ENCODE peak calls at places on chromosomes 11 and 22, in six cellular contexts. One of them, this sample, is unnamed.

GRCh38 chr11:17845431-17845881 is 110.9 kb downstream of the KCNC1 start:
- DNase-seq in stimulated activated CD4-positive, alpha-beta T cell treated with anti-CD3 and anti-CD28 coated beads, Interleukin-12 subunit alpha, Interleukin-12 subunit beta, amount 100 ng/mL, for 4 hours: no peak
- DNase-seq in T follicular helper cell: no peak
- DNase-seq in RWPE2: no peak
- DNase-seq in cardiac fibroblast: peak
- DNase-seq in CD4-positive, alpha-beta T cell: no peak
- DNase-seq in this sample: peak

GRCh38 chr11:92770419-92770818 is 199.0 kb upstream of the MTNR1B start:
- DNase-seq in stimulated activated CD4-positive, alpha-beta T cell treated with anti-CD3 and anti-CD28 coated beads, Interleukin-12 subunit alpha, Interleukin-12 subunit beta, amount 100 ng/mL, for 4 hours: no peak
- DNase-seq in T follicular helper cell: no peak
- DNase-seq in RWPE2: no peak
- DNase-seq in cardiac fibroblast: no peak
- DNase-seq in CD4-positive, alpha-beta T cell: no peak
- DNase-seq in this sample: no peak

GRCh38 chr11:9535189-9535781 is 38.2 kb upstream of the WEE1 start:
- DNase-seq in stimulated activated CD4-positive, alpha-beta T cell treated with anti-CD3 and anti-CD28 coated beads, Interleukin-12 subunit alpha, Interleukin-12 subunit beta, amount 100 ng/mL, for 4 hours: peak
- DNase-seq in T follicular helper cell: peak
- DNase-seq in RWPE2: no peak
- DNase-seq in cardiac fibroblast: peak
- DNase-seq in CD4-positive, alpha-beta T cell: peak
- DNase-seq in this sample: peak

GRCh38 chr11:64763804-64764611 is 4.2 kb upstream of the PYGM start:
- DNase-seq in stimulated activated CD4-positive, alpha-beta T cell treated with anti-CD3 and anti-CD28 coated beads, Interleukin-12 subunit alpha, Interleukin-12 subunit beta, amount 100 ng/mL, for 4 hours: no peak
- DNase-seq in T follicular helper cell: no peak
- DNase-seq in RWPE2: no peak
- DNase-seq in cardiac fibroblast: no peak
- DNase-seq in CD4-positive, alpha-beta T cell: peak
- DNase-seq in this sample: no peak

GRCh38 chr11:128580612-128581011 is 6.7 kb downstream of the ETS1 start:
- DNase-seq in stimulated activated CD4-positive, alpha-beta T cell treated with anti-CD3 and anti-CD28 coated beads, Interleukin-12 subunit alpha, Interleukin-12 subunit beta, amount 100 ng/mL, for 4 hours: no peak
- DNase-seq in T follicular helper cell: no peak
- DNase-seq in RWPE2: no peak
- DNase-seq in cardiac fibroblast: no peak
- DNase-seq in CD4-positive, alpha-beta T cell: no peak
- DNase-seq in this sample: no peak

GRCh38 chr11:67349927-67350465 is 3.4 kb downstream of the POLD4 start:
- DNase-seq in stimulated activated CD4-positive, alpha-beta T cell treated with anti-CD3 and anti-CD28 coated beads, Interleukin-12 subunit alpha, Interleukin-12 subunit beta, amount 100 ng/mL, for 4 hours: no peak
- DNase-seq in T follicular helper cell: no peak
- DNase-seq in RWPE2: no peak
- DNase-seq in cardiac fibroblast: no peak
- DNase-seq in CD4-positive, alpha-beta T cell: no peak
- DNase-seq in this sample: no peak

GRCh38 chr22:36573815-36574350 is 44.9 kb upstream of the EIF3D start:
- DNase-seq in stimulated activated CD4-positive, alpha-beta T cell treated with anti-CD3 and anti-CD28 coated beads, Interleukin-12 subunit alpha, Interleukin-12 subunit beta, amount 100 ng/mL, for 4 hours: no peak
- DNase-seq in T follicular helper cell: no peak
- DNase-seq in RWPE2: no peak
- DNase-seq in cardiac fibroblast: no peak
- DNase-seq in CD4-positive, alpha-beta T cell: no peak
- DNase-seq in this sample: no peak

GRCh38 chr11:49995559-49995958 is 13.2 kb upstream of the OR4C12 start:
- DNase-seq in stimulated activated CD4-positive, alpha-beta T cell treated with anti-CD3 and anti-CD28 coated beads, Interleukin-12 subunit alpha, Interleukin-12 subunit beta, amount 100 ng/mL, for 4 hours: no peak
- DNase-seq in T follicular helper cell: no peak
- DNase-seq in RWPE2: no peak
- DNase-seq in cardiac fibroblast: peak
- DNase-seq in CD4-positive, alpha-beta T cell: peak
- DNase-seq in this sample: peak

GRCh38 chr22:29031236-29031982 is 30.2 kb downstream of the C22orf31 start:
- DNase-seq in stimulated activated CD4-positive, alpha-beta T cell treated with anti-CD3 and anti-CD28 coated beads, Interleukin-12 subunit alpha, Interleukin-12 subunit beta, amount 100 ng/mL, for 4 hours: no peak
- DNase-seq in T follicular helper cell: no peak
- DNase-seq in RWPE2: no peak
- DNase-seq in cardiac fibroblast: peak
- DNase-seq in CD4-positive, alpha-beta T cell: no peak
- DNase-seq in this sample: peak

GRCh38 chr11:27926981-27927481 is 180.9 kb downstream of the KIF18A start:
- DNase-seq in stimulated activated CD4-positive, alpha-beta T cell treated with anti-CD3 and anti-CD28 coated beads, Interleukin-12 subunit alpha, Interleukin-12 subunit beta, amount 100 ng/mL, for 4 hours: no peak
- DNase-seq in T follicular helper cell: no peak
- DNase-seq in RWPE2: no peak
- DNase-seq in cardiac fibroblast: peak
- DNase-seq in CD4-positive, alpha-beta T cell: no peak
- DNase-seq in this sample: peak

GRCh38 chr11:46694607-46695006 is 5.8 kb downstream of the ARHGAP1 start:
- DNase-seq in stimulated activated CD4-positive, alpha-beta T cell treated with anti-CD3 and anti-CD28 coated beads, Interleukin-12 subunit alpha, Interleukin-12 subunit beta, amount 100 ng/mL, for 4 hours: no peak
- DNase-seq in T follicular helper cell: no peak
- DNase-seq in RWPE2: no peak
- DNase-seq in cardiac fibroblast: no peak
- DNase-seq in CD4-positive, alpha-beta T cell: no peak
- DNase-seq in this sample: no peak

GRCh38 chr11:92632510-92632909 is 336.9 kb upstream of the MTNR1B start:
- DNase-seq in stimulated activated CD4-positive, alpha-beta T cell treated with anti-CD3 and anti-CD28 coated beads, Interleukin-12 subunit alpha, Interleukin-12 subunit beta, amount 100 ng/mL, for 4 hours: no peak
- DNase-seq in T follicular helper cell: no peak
- DNase-seq in RWPE2: no peak
- DNase-seq in cardiac fibroblast: no peak
- DNase-seq in CD4-positive, alpha-beta T cell: no peak
- DNase-seq in this sample: no peak

GRCh38 chr22:30426395-30427353 is 1.1 kb downstream of the MTFP1 start:
- DNase-seq in stimulated activated CD4-positive, alpha-beta T cell treated with anti-CD3 and anti-CD28 coated beads, Interleukin-12 subunit alpha, Interleukin-12 subunit beta, amount 100 ng/mL, for 4 hours: peak
- DNase-seq in T follicular helper cell: peak
- DNase-seq in RWPE2: peak
- DNase-seq in cardiac fibroblast: peak
- DNase-seq in CD4-positive, alpha-beta T cell: peak
- DNase-seq in this sample: peak

GRCh38 chr11:1017269-1018005 is 19.1 kb downstream of the MUC6 start:
- DNase-seq in stimulated activated CD4-positive, alpha-beta T cell treated with anti-CD3 and anti-CD28 coated beads, Interleukin-12 subunit alpha, Interleukin-12 subunit beta, amount 100 ng/mL, for 4 hours: no peak
- DNase-seq in T follicular helper cell: no peak
- DNase-seq in RWPE2: peak
- DNase-seq in cardiac fibroblast: no peak
- DNase-seq in CD4-positive, alpha-beta T cell: no peak
- DNase-seq in this sample: no peak